ENCODE peak calls at places on chromosome 5, in seven cellular contexts. I, O, V, A, F, R and P are unnamed samples. For H3K36me3, the result is how much of the 10 kb centered on the place peaks cover.

GRCh38 chr5:168875839-168876238 is 296.7 kb upstream of the PANK3 start:
- DNase-seq in R (peak), O (no peak), A (no peak), I (no peak), V (no peak), F (no peak), P (no peak)

GRCh38 chr5:73180561-73180960 is 7.6 kb downstream of the TMEM174 start:
- DNase-seq in V (no peak), A (no peak), R (no peak), I (no peak), F (no peak), O (no peak), P (no peak)

GRCh38 chr5:38607396-38607795 is 51.0 kb upstream of the LIFR start:
- DNase-seq in V (no peak), A (no peak), F (no peak), I (no peak), O (no peak), R (no peak), P (no peak)

GRCh38 chr5:10307206-10308148 is at the start of gene CMBL:
- DNase-seq in A (peak), R (peak), I (no peak), F (peak), V (peak), O (no peak), P (peak)

GRCh38 chr5:124662261-124662781 is 84.1 kb downstream of the ZNF608 start:
- DNase-seq in A (no peak), R (peak), O (no peak), F (no peak), V (no peak), I (no peak), P (no peak)

GRCh38 chr5:19927919-19928318 is 60.1 kb downstream of the CDH18 start:
- DNase-seq in R (peak), A (no peak), F (no peak), O (no peak), I (no peak), V (no peak), P (no peak)

GRCh38 chr5:77186990-77187389 is 23.5 kb upstream of the PDE8B start:
- DNase-seq in V (no peak), F (no peak), O (no peak), I (no peak), A (no peak), R (no peak), P (no peak)

GRCh38 chr5:139378941-139379361 is 4.1 kb downstream of the SLC23A1 start:
- DNase-seq in F (no peak), A (peak), R (no peak), I (no peak), O (no peak), V (no peak), P (no peak)

GRCh38 chr5:161676109-161676508 is 9.4 kb upstream of the GABRA6 start:
- DNase-seq in F (no peak), V (no peak), A (no peak), I (no peak), R (peak), O (no peak), P (no peak)

GRCh38 chr5:44536650-44537260 is 147.5 kb upstream of the FGF10 start:
- DNase-seq in V (no peak), F (no peak), I (no peak), O (peak), A (no peak), R (peak), P (no peak)

GRCh38 chr5:136276087-136276486 is 83.1 kb upstream of the SMIM32 start:
- DNase-seq in I (no peak), O (no peak), R (no peak), V (no peak), A (no peak), F (no peak), P (no peak)

GRCh38 chr5:66538531-66538930 is 57.7 kb upstream of the MAST4 start:
- DNase-seq in R (no peak), A (no peak), V (no peak), O (no peak), F (no peak), I (no peak), P (no peak)

GRCh38 chr5:115813719-115814118 is 2.7 kb downstream of the CDO1 start:
- DNase-seq in I (no peak), F (no peak), V (no peak), A (no peak), R (no peak), O (no peak), P (no peak)

GRCh38 chr5:90119531-90119940 is 290.0 kb downstream of the CETN3 start:
- DNase-seq in A (no peak), R (no peak), F (no peak), I (no peak), O (no peak), V (no peak), P (no peak)

GRCh38 chr5:74862221-74862620 is 4.0 kb downstream of the FAM169A start:
- DNase-seq in F (no peak), V (no peak), A (no peak), R (no peak), I (no peak), O (no peak), P (no peak)

GRCh38 chr5:79829260-79829659 is 139.6 kb downstream of the CMYA5 start:
- DNase-seq in O (no peak), F (no peak), V (no peak), A (no peak), R (peak), I (no peak), P (no peak)

GRCh38 chr5:6739603-6740002 is 26.4 kb downstream of the TENT4A start:
- DNase-seq in R (no peak), V (peak), A (no peak), F (no peak), O (no peak), I (no peak), P (no peak)

GRCh38 chr5:142845402-142845901 is 75.3 kb downstream of the ARHGAP26 start:
- DNase-seq in R (no peak), V (no peak), F (peak), O (no peak), A (no peak), I (no peak), P (no peak)

GRCh38 chr5:169052207-169052606 is 248.7 kb downstream of the SLIT3 start:
- DNase-seq in A (no peak), O (no peak), I (no peak), V (no peak), F (no peak), R (no peak), P (no peak)

GRCh38 chr5:172789687-172790495 is 18.9 kb upstream of the DUSP1 start:
- DNase-seq in F (no peak), I (peak), A (peak), O (no peak), V (peak), R (no peak), P (peak)

GRCh38 chr5:106121972-106122605 is 1548.6 kb downstream of the EFNA5 start:
- DNase-seq in O (peak), V (no peak), R (peak), I (no peak), F (no peak), A (no peak), P (peak)

GRCh38 chr5:172530406-172530805 is 76.1 kb upstream of the SH3PXD2B start:
- DNase-seq in A (no peak), O (no peak), F (no peak), I (no peak), R (no peak), V (peak), P (no peak)

GRCh38 chr5:120344181-120344580 is 119.9 kb upstream of the PRR16 start:
- DNase-seq in A (no peak), V (no peak), I (no peak), R (no peak), F (no peak), O (no peak), P (no peak)

GRCh38 chr5:159330131-159330530 is at the start of gene IL12B:
- DNase-seq in O (no peak), I (no peak), A (no peak), V (no peak), F (no peak), R (no peak), P (no peak)

GRCh38 chr5:39521945-39522590 is 97.3 kb upstream of the DAB2 start:
- DNase-seq in V (no peak), I (no peak), R (no peak), F (no peak), O (no peak), A (no peak), P (no peak)

GRCh38 chr5:132487841-132488555 is 2.6 kb downstream of the IRF1 start:
- DNase-seq in V (peak), I (no peak), O (peak), R (no peak), A (no peak), F (no peak), P (no peak)

GRCh38 chr5:132430736-132431135 is 59.8 kb downstream of the IRF1 start:
- DNase-seq in R (no peak), F (no peak), V (peak), I (no peak), A (no peak), O (no peak), P (no peak)

GRCh38 chr5:90866333-90866732 is 307.7 kb downstream of the ADGRV1 start:
- DNase-seq in R (peak), I (no peak), A (no peak), V (no peak), O (no peak), F (no peak), P (no peak)

GRCh38 chr5:2899311-2899710 is 147.8 kb upstream of the IRX2 start:
- DNase-seq in A (no peak), I (no peak), R (no peak), O (no peak), V (no peak), F (no peak), P (no peak)

GRCh38 chr5:154356256-154356655 is 89.5 kb upstream of the SAP30L start:
- DNase-seq in A (no peak), V (no peak), F (no peak), R (no peak), O (no peak), I (no peak), P (no peak)

GRCh38 chr5:107384256-107384655 is 286.5 kb downstream of the EFNA5 start:
- DNase-seq in O (no peak), R (no peak), F (no peak), A (no peak), V (no peak), I (no peak), P (no peak)

GRCh38 chr5:56979968-56980367 is 28.0 kb upstream of the MIER3 start:
- DNase-seq in O (no peak), V (no peak), F (no peak), I (no peak), R (no peak), A (no peak), P (no peak)

GRCh38 chr5:181109489-181110013 is 21.4 kb downstream of the OR2V1 start:
- DNase-seq in O (no peak), R (peak), V (peak), F (no peak), A (no peak), I (no peak), P (no peak)

GRCh38 chr5:136006164-136006563 is 22.6 kb upstream of the TGFBI start:
- DNase-seq in O (no peak), V (no peak), F (no peak), I (no peak), A (no peak), R (no peak), P (no peak)

GRCh38 chr5:178069909-178070308 is 43.4 kb upstream of the N4BP3 start:
- DNase-seq in O (no peak), R (peak), I (no peak), A (no peak), V (no peak), F (no peak), P (no peak)

GRCh38 chr5:142817031-142817430 is 46.9 kb downstream of the ARHGAP26 start:
- DNase-seq in O (no peak), F (no peak), A (no peak), I (no peak), V (no peak), R (no peak), P (no peak)

GRCh38 chr5:11904270-11904906 is at the start of gene CTNND2:
- DNase-seq in V (no peak), F (peak), I (no peak), O (no peak), A (peak), R (peak), P (no peak)

GRCh38 chr5:123755587-123756324 is 243.8 kb downstream of the CSNK1G3 start:
- DNase-seq in F (no peak), R (no peak), O (no peak), I (no peak), A (no peak), V (no peak), P (no peak)

GRCh38 chr5:122313001-122313402 is 965 bp downstream of the SNCAIP start:
- DNase-seq in V (no peak), R (peak), A (peak), I (no peak), F (peak), O (no peak), P (peak)

GRCh38 chr5:7638456-7638855 is 212.5 kb downstream of the CFAP90 start:
- DNase-seq in R (no peak), O (no peak), I (no peak), V (no peak), F (no peak), A (no peak), P (no peak)

GRCh38 chr5:64767959-64768357 is 533 bp downstream of the SREK1IP1 start:
- DNase-seq in O (no peak), A (no peak), F (no peak), R (peak), V (no peak), I (no peak), P (no peak)

GRCh38 chr5:64766105-64766504 is 2.4 kb downstream of the SREK1IP1 start:
- DNase-seq in A (no peak), F (no peak), O (no peak), R (no peak), V (no peak), I (no peak), P (no peak)

GRCh38 chr5:64766934-64767333 is 1.6 kb downstream of the SREK1IP1 start:
- DNase-seq in V (no peak), F (no peak), R (no peak), A (no peak), I (no peak), O (no peak), P (no peak)

GRCh38 chr5:64769856-64770255 is 1.1 kb downstream of the CWC27 start:
- DNase-seq in I (no peak), V (no peak), O (no peak), R (no peak), F (no peak), A (no peak), P (no peak)

GRCh38 chr5:64768358-64769312 is at the start of the genes CWC27 and SREK1IP1:
- DNase-seq in V (peak), F (peak), R (peak), O (peak), A (peak), I (peak), P (peak)
- TF ChIP-seq CTCF in V (no peak), F (no peak), R (no peak), O (no peak), A (no peak), I (no peak), P (no peak)

DNA sequence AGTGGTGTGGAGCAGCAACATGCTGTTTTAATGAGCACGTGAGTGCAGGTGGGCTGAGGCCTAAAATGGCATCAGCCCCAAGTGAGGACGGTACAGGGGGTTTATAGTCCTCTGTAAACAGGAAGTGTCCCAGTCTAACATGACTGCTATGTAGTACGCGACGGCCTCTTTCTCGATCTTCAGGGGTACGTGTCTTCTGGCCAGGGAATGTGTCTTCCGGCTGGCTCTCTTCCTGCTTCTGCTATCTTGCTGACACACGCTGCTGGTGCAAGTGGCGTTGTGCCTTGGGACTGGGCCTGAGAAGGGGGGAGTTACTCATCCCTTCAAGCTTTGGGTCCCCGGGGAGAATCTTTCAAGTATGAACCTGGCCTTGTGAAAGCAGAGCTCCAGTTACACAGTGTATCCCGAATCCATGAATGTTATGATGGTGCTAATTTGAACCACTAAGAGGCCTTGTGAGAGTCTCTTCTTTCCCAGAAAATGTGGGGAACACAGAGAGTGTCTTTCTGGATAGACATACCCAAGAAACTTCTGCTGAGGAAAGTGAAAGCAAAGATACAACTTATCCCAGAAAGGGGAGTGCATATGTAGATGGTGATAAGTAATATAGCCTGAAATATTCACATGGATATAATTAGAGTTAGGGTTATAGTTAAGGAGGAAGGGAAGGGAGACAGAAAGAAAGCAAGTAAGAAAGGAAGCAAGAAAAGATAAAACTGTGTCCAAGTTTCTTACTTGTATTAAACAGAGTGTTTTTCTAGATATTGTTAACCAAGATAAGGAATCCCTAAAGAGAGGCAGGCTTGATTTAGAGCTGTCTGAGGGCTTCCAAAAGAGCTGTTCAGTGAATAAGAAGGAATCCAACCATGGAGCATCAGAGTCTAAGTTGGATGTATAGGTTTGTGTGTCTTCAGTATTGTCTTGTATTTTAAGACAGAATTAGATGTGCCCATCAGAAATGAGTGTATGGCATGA is 35.5 kb upstream of the ANXA2R start:
- DNase-seq in R (no peak), I (no peak), F (peak), O (no peak), V (peak), A (no peak), P (no peak)
- H3K36me3 ChIP-seq in R (under half), I (half or more), F (under half), O (half or more), V (under half), A (under half), P (under half)

GRCh38 chr5:25550793-25551192 is 906.0 kb upstream of the CDH10 start:
- DNase-seq in I (no peak), V (no peak), A (no peak), R (no peak), O (no peak), F (no peak), P (no peak)
- H3K27ac ChIP-seq in I (no peak), V (no peak), A (no peak), R (no peak), O (no peak), F (no peak), P (no peak)

GRCh38 chr5:24363789-24364534 is 280.8 kb downstream of the CDH10 start:
- DNase-seq in R (no peak), I (no peak), A (no peak), V (no peak), O (no peak), F (no peak), P (no peak)

GRCh38 chr5:24367211-24367610 is 277.6 kb downstream of the CDH10 start:
- DNase-seq in R (no peak), O (no peak), V (no peak), I (no peak), F (no peak), A (no peak), P (no peak)

GRCh38 chr5:24365406-24365805 is 279.4 kb downstream of the CDH10 start:
- DNase-seq in O (no peak), V (no peak), R (no peak), A (no peak), F (no peak), I (no peak), P (no peak)

GRCh38 chr5:24364711-24365110 is 280.1 kb downstream of the CDH10 start:
- DNase-seq in V (no peak), R (no peak), O (no peak), I (no peak), F (no peak), A (no peak), P (no peak)

DNA sequence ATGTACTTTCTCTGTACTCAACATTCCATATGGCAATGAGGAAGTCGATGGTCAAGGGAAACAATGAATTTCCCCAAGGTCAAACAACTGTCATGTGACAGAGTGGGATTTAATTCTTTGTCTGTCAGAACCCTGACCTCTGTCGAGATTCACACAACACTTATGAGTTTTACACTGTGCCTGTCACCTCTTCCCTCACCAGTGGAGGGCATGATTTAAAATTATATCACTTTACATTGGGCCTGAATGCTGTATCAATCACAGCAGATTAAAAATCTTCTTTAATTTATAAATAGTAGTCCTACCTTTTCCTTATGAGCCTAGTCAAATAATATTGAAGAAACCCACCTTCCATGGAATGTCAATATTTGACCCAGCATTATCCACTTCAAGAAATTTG is 276.7 kb downstream of the CDH10 start:
- DNase-seq in I (no peak), V (no peak), F (no peak), A (no peak), O (no peak), R (peak), P (no peak)
- TF ChIP-seq CTCF in I (no peak), V (no peak), F (no peak), A (no peak), O (no peak), R (no peak), P (no peak)

GRCh38 chr5:150409638-150410523 is 2.8 kb downstream of the CD74 start:
- DNase-seq in A (peak), I (peak), V (peak), O (peak), F (peak), R (peak), P (peak)
- H3K36me3 ChIP-seq in A (under half), I (under half), V (under half), O (under half), F (under half), R (under half), P (under half)

GRCh38 chr5:61966991-61967390 is 339.0 kb upstream of the KIF2A start:
- DNase-seq in O (no peak), R (peak), I (no peak), V (no peak), A (no peak), F (no peak), P (no peak)
- H3K27ac ChIP-seq in O (no peak), R (no peak), I (no peak), V (no peak), A (no peak), F (no peak), P (no peak)